ENCODE peak calls at places on chromosomes 7 and 10, in seven cellular contexts. One of them, this sample, is unnamed.

GRCh38 chr10:49025347-49025983 is 85.8 kb upstream of the LRRC18 start:
- DNase-seq in K562: no peak
- DNase-seq in GM23338: no peak
- DNase-seq in HL-60: no peak
- DNase-seq in Panc1: no peak
- DNase-seq in GM12878: no peak
- DNase-seq in A549: no peak
- DNase-seq in this sample: no peak

GRCh38 chr10:31578181-31578852 is 259.3 kb downstream of the ZEB1 start:
- DNase-seq in A549: no peak
- DNase-seq in GM23338: no peak
- DNase-seq in Panc1: no peak
- DNase-seq in K562: no peak
- DNase-seq in GM12878: no peak
- DNase-seq in HL-60: no peak
- DNase-seq in this sample: no peak

GRCh38 chr7:106220307-106220706 is 64.5 kb downstream of the NAMPT start:
- DNase-seq in Panc1: no peak
- DNase-seq in A549: no peak
- DNase-seq in HL-60: no peak
- DNase-seq in GM12878: no peak
- DNase-seq in GM23338: no peak
- DNase-seq in K562: no peak
- DNase-seq in this sample: no peak

GRCh38 chr10:45582386-45582781 is 90.2 kb downstream of the ZFAND4 start:
- DNase-seq in A549: no peak
- DNase-seq in K562: no peak
- DNase-seq in GM23338: no peak
- DNase-seq in HL-60: no peak
- DNase-seq in GM12878: no peak
- DNase-seq in Panc1: no peak
- DNase-seq in this sample: no peak

GRCh38 chr7:116692599-116693308 is 20.8 kb downstream of the MET start:
- DNase-seq in GM23338: no peak
- DNase-seq in GM12878: no peak
- DNase-seq in K562: no peak
- DNase-seq in Panc1: peak; percentile 94
- DNase-seq in A549: no peak
- DNase-seq in HL-60: no peak
- DNase-seq in this sample: peak; percentile 75

GRCh38 chr10:44245601-44245938 is 139.3 kb downstream of the CXCL12 start:
- DNase-seq in K562: no peak
- DNase-seq in GM23338: no peak
- DNase-seq in Panc1: no peak
- DNase-seq in HL-60: no peak
- DNase-seq in GM12878: no peak
- DNase-seq in A549: no peak
- DNase-seq in this sample: no peak

GRCh38 chr7:74092321-74092963 is 8.8 kb downstream of the LIMK1 start:
- DNase-seq in A549: no peak
- DNase-seq in Panc1: no peak
- DNase-seq in K562: peak; percentile 18
- DNase-seq in GM12878: no peak
- DNase-seq in GM23338: peak; percentile 43
- DNase-seq in HL-60: no peak
- DNase-seq in this sample: no peak

GRCh38 chr7:55538538-55538937 is 33.8 kb downstream of the VOPP1 start:
- DNase-seq in A549: no peak
- DNase-seq in GM12878: no peak
- DNase-seq in Panc1: no peak
- DNase-seq in HL-60: no peak
- DNase-seq in GM23338: no peak
- DNase-seq in K562: no peak
- DNase-seq in this sample: no peak

GRCh38 chr7:91940171-91940570 is 491 bp upstream of the AKAP9 start:
- DNase-seq in GM12878: no peak
- DNase-seq in GM23338: peak; percentile 70
- DNase-seq in HL-60: no peak
- DNase-seq in K562: peak; percentile 29
- DNase-seq in A549: peak; percentile 37
- DNase-seq in Panc1: no peak
- DNase-seq in this sample: no peak

GRCh38 chr10:31549936-31550335 is 230.9 kb downstream of the ZEB1 start:
- DNase-seq in Panc1: no peak
- DNase-seq in GM12878: no peak
- DNase-seq in K562: no peak
- DNase-seq in A549: no peak
- DNase-seq in GM23338: no peak
- DNase-seq in HL-60: no peak
- DNase-seq in this sample: no peak

GRCh38 chr7:117809958-117810357 is 63.3 kb downstream of the CTTNBP2 start:
- DNase-seq in Panc1: no peak
- DNase-seq in K562: no peak
- DNase-seq in HL-60: no peak
- DNase-seq in GM23338: peak; percentile 51
- DNase-seq in A549: no peak
- DNase-seq in GM12878: no peak
- DNase-seq in this sample: no peak

GRCh38 chr7:130294314-130294713 is 1.4 kb downstream of the CPA4 start:
- DNase-seq in GM12878: no peak
- DNase-seq in HL-60: no peak
- DNase-seq in K562: no peak
- DNase-seq in GM23338: no peak
- DNase-seq in A549: no peak
- DNase-seq in Panc1: no peak
- DNase-seq in this sample: no peak

GRCh38 chr10:17092216-17092944 is 37.2 kb downstream of the CUBN start:
- DNase-seq in GM23338: peak; percentile 11
- DNase-seq in GM12878: no peak
- DNase-seq in Panc1: no peak
- DNase-seq in HL-60: no peak
- DNase-seq in A549: no peak
- DNase-seq in K562: no peak
- DNase-seq in this sample: no peak

GRCh38 chr7:133050200-133050995 is 31.5 kb downstream of the CHCHD3 start:
- DNase-seq in GM12878: no peak
- DNase-seq in GM23338: no peak
- DNase-seq in Panc1: no peak
- DNase-seq in K562: no peak
- DNase-seq in HL-60: no peak
- DNase-seq in A549: no peak
- DNase-seq in this sample: no peak

GRCh38 chr7:12491526-12491925 is 79.0 kb upstream of the SCIN start:
- DNase-seq in K562: no peak
- DNase-seq in GM23338: no peak
- DNase-seq in A549: no peak
- DNase-seq in Panc1: no peak
- DNase-seq in GM12878: no peak
- DNase-seq in HL-60: no peak
- DNase-seq in this sample: no peak

GRCh38 chr7:97851725-97852124 is 20.5 kb downstream of the ASNS start:
- DNase-seq in GM12878: no peak
- DNase-seq in K562: no peak
- DNase-seq in GM23338: no peak
- DNase-seq in A549: no peak
- DNase-seq in Panc1: no peak
- DNase-seq in HL-60: no peak
- DNase-seq in this sample: no peak

GRCh38 chr7:87876759-87877234 is 504 bp downstream of the DBF4 start:
- DNase-seq in GM12878: no peak
- DNase-seq in A549: peak; percentile 43
- DNase-seq in HL-60: no peak
- DNase-seq in K562: peak; percentile 41
- DNase-seq in Panc1: no peak
- DNase-seq in GM23338: peak; percentile 78
- DNase-seq in this sample: no peak

GRCh38 chr10:110493832-110494426 is 3.8 kb upstream of the DUSP5 start:
- DNase-seq in GM12878: no peak
- DNase-seq in GM23338: no peak
- DNase-seq in A549: no peak
- DNase-seq in Panc1: no peak
- DNase-seq in K562: no peak
- DNase-seq in HL-60: no peak
- DNase-seq in this sample: no peak

GRCh38 chr7:101201695-101202602 is 1.1 kb upstream of the MOGAT3 start:
- DNase-seq in K562: no peak
- DNase-seq in A549: no peak
- DNase-seq in HL-60: no peak
- DNase-seq in GM23338: peak; percentile 64
- DNase-seq in Panc1: no peak
- DNase-seq in GM12878: no peak
- DNase-seq in this sample: no peak

GRCh38 chr7:5497158-5498103 is 73.8 kb upstream of the TNRC18 start:
- DNase-seq in GM12878: no peak
- DNase-seq in Panc1: no peak
- DNase-seq in K562: no peak
- DNase-seq in HL-60: no peak
- DNase-seq in A549: no peak
- DNase-seq in GM23338: peak; percentile 45
- DNase-seq in this sample: no peak

GRCh38 chr10:971150-971542 is 17.1 kb upstream of the GTPBP4 start:
- DNase-seq in Panc1: no peak
- DNase-seq in GM12878: no peak
- DNase-seq in GM23338: no peak
- DNase-seq in K562: no peak
- DNase-seq in HL-60: peak; percentile 55
- DNase-seq in A549: no peak
- DNase-seq in this sample: no peak

GRCh38 chr10:974785-975074 is 13.5 kb upstream of the GTPBP4 start:
- DNase-seq in HL-60: no peak
- DNase-seq in GM12878: no peak
- DNase-seq in GM23338: no peak
- DNase-seq in K562: no peak
- DNase-seq in A549: no peak
- DNase-seq in Panc1: no peak
- DNase-seq in this sample: no peak

GRCh38 chr10:971613-972012 is 16.6 kb upstream of the GTPBP4 start:
- DNase-seq in GM12878: no peak
- DNase-seq in K562: no peak
- DNase-seq in HL-60: no peak
- DNase-seq in Panc1: no peak
- DNase-seq in GM23338: no peak
- DNase-seq in A549: no peak
- DNase-seq in this sample: no peak

GRCh38 chr10:974038-974784 is 14.0 kb upstream of the GTPBP4 start:
- DNase-seq in HL-60: no peak
- DNase-seq in GM12878: peak; percentile 70
- DNase-seq in GM23338: no peak
- DNase-seq in Panc1: no peak
- DNase-seq in K562: no peak
- DNase-seq in A549: no peak
- DNase-seq in this sample: no peak

GRCh38 chr10:972763-973162 is 15.5 kb upstream of the GTPBP4 start:
- DNase-seq in K562: no peak
- DNase-seq in HL-60: no peak
- DNase-seq in GM23338: no peak
- DNase-seq in GM12878: no peak
- DNase-seq in A549: no peak
- DNase-seq in Panc1: no peak
- DNase-seq in this sample: no peak
- TF ChIP-seq REST in K562: no peak
- TF ChIP-seq REST in HL-60: no peak
- TF ChIP-seq REST in GM23338: no peak
- TF ChIP-seq REST in GM12878: no peak
- TF ChIP-seq REST in A549: no peak
- TF ChIP-seq REST in Panc1: no peak
- TF ChIP-seq REST in this sample: no peak

DNA sequence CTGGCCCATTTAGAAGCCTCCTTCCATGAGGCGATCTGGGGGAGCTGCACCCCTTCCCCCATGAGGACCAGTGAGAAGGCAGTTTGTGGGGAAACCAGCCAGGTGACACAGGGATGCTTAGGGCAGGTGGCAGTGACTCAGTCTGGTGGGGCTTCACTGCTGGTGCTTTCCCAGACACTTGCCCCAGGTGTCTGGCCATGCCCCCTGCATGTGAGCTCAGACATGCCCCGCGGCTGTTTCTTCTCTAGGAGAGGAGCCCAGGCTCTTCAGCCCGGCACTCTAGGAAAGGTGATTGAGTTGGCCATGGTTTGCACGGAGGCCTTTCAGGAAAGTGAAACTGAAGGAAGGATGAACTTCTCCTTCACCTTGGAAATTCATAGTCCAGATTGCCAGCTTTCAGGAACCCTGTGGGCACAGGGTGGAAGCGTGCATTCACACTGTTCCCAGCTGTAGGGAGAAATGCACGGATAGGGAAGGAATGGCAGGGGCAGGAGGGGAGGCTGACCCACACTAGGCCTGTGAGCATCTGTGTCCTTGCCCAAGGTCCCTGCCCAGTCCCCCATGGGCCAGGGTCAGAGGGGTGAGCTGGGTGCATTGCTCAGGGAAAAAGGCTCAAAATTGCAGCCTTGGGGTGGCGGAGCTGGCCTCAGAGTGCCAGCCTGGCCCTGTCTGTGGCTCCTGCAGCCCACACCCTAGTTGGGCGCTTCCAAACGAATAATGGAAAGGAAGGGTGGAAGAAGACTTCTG is 359.1 kb downstream of the GLRX3 start:
- DNase-seq in Panc1: no peak
- DNase-seq in GM23338: no peak
- DNase-seq in A549: no peak
- DNase-seq in HL-60: no peak
- DNase-seq in K562: no peak
- DNase-seq in GM12878: no peak
- DNase-seq in this sample: no peak
- TF ChIP-seq REST in Panc1: no peak
- TF ChIP-seq REST in GM23338: no peak
- TF ChIP-seq REST in A549: no peak
- TF ChIP-seq REST in HL-60: no peak
- TF ChIP-seq REST in K562: no peak
- TF ChIP-seq REST in GM12878: no peak
- TF ChIP-seq REST in this sample: no peak

GRCh38 chr7:7474436-7474835 is 61.2 kb downstream of the COL28A1 start:
- DNase-seq in K562: no peak
- DNase-seq in A549: no peak
- DNase-seq in Panc1: no peak
- DNase-seq in GM23338: no peak
- DNase-seq in HL-60: no peak
- DNase-seq in GM12878: no peak
- DNase-seq in this sample: no peak
- TF ChIP-seq REST in K562: no peak
- TF ChIP-seq REST in A549: no peak
- TF ChIP-seq REST in Panc1: no peak
- TF ChIP-seq REST in GM23338: no peak
- TF ChIP-seq REST in HL-60: no peak
- TF ChIP-seq REST in GM12878: no peak
- TF ChIP-seq REST in this sample: no peak

DNA sequence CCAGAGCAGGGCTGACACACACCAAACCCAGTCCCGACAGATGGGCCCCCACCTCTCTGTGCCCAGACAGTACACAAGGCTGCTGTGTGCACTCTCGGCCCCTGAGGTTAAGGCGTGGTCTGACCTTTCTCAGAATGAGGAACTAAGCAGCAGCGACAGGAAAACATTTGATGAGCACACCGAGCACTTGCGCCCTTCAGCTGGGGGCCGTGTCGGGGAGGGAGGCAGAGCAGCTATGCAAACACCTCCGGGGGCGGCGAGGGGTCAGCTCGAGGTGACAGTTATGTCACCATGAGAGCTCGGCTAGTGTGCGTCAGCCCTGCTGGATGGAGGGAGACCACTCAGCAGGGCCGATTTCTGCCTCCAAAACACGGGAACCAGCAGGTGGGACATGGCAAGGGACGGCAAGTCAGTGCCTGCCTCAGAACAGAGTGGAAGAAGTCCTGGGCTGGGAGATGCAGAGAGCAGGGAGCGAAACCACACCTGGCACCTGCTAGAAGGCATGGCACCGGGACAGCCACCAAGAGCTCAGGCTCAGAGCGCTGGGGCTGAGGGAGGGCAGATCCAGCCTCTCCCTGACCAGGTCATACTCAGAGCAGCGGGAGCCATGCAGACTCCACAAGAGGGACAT is 57.4 kb downstream of the CHST15 start:
- DNase-seq in HL-60: peak; percentile 81
- DNase-seq in A549: no peak
- DNase-seq in GM12878: peak; percentile 82
- DNase-seq in GM23338: no peak
- DNase-seq in K562: peak; percentile 12
- DNase-seq in Panc1: no peak
- DNase-seq in this sample: no peak
- TF ChIP-seq REST in HL-60: no peak
- TF ChIP-seq REST in A549: no peak
- TF ChIP-seq REST in GM12878: no peak
- TF ChIP-seq REST in GM23338: no peak
- TF ChIP-seq REST in K562: no peak
- TF ChIP-seq REST in Panc1: no peak
- TF ChIP-seq REST in this sample: no peak

This sample was measured in HCT116.